ENCODE peak calls at places on chromosomes 5 and 9, in ten cellular contexts. F is NCI-H748 treated with DMSO at 0.1 percent for 48 hours; Z is activated CD8-positive, alpha-beta T cell treated with anti-CD3 and anti-CD28 coated beads for 36 hours; R is NCI-H460; H is stimulated activated CD8-positive, alpha-beta memory T cell treated with anti-CD3 and anti-CD28 coated beads, Interleukin-4, amount 100 ng/mL, for 48 hours; B is AG04450; N is activated CD4-positive, alpha-beta T cell treated with anti-CD3 and anti-CD28 coated beads, Interleukin-2, amount 50 U/mL, for 1 hour; D is choroid plexus epithelial cell; W is colonic mucosa; E is effector memory CD8-positive, alpha-beta T cell. V is an unnamed sample.

GRCh38 chr9:109190151-109190550 is 23.1 kb upstream of the FRRS1L start:
- DNase-seq in F (no peak), Z (no peak), R (no peak), H (no peak), B (no peak), N (no peak), D (peak; percentile 14), W (no peak), E (no peak), V (no peak)

GRCh38 chr9:34493972-34494535 is 28.7 kb downstream of the ENHO start:
- DNase-seq in F (no peak), Z (peak; percentile 50), R (peak; percentile 18), H (peak; percentile 65), B (no peak), N (peak; percentile 13), D (peak; percentile 61), W (no peak), E (no peak), V (no peak)

GRCh38 chr5:123367739-123368138 is 55.5 kb downstream of the CEP120 start:
- DNase-seq in F (peak; percentile 22), Z (no peak), R (peak; percentile 8), H (no peak), B (no peak), N (no peak), D (peak; percentile 45), W (no peak), E (no peak), V (no peak)

GRCh38 chr5:73607228-73607627 is 18.8 kb upstream of the ARHGEF28 start:
- DNase-seq in F (no peak), Z (no peak), R (no peak), H (no peak), B (no peak), N (no peak), D (no peak), W (no peak), E (no peak), V (no peak)

GRCh38 chr9:18393340-18394130 is 80.4 kb upstream of the ADAMTSL1 start:
- DNase-seq in F (peak; percentile 100), Z (no peak), R (peak; percentile 72), H (no peak), B (peak; percentile 53), N (no peak), D (peak; percentile 97), W (peak; percentile 81), E (no peak), V (no peak)

GRCh38 chr9:124357591-124358361 is 57.5 kb downstream of the PSMB7 start:
- DNase-seq in F (no peak), Z (no peak), R (no peak), H (no peak), B (no peak), N (no peak), D (peak; percentile 33), W (no peak), E (no peak), V (no peak)

GRCh38 chr5:109656829-109657228 is 32.9 kb upstream of the MAN2A1 start:
- DNase-seq in F (no peak), Z (peak; percentile 52), R (no peak), H (peak; percentile 46), B (no peak), N (peak; percentile 19), D (peak; percentile 80), W (peak; percentile 41), E (peak; percentile 11), V (no peak)

GRCh38 chr9:89461302-89461701 is 36.6 kb downstream of the SEMA4D start:
- DNase-seq in F (no peak), Z (peak; percentile 75), R (no peak), H (peak; percentile 64), B (peak; percentile 10), N (no peak), D (peak; percentile 55), W (no peak), E (no peak), V (no peak)

GRCh38 chr5:176810084-176810597 is at the start of gene UNC5A:
- DNase-seq in F (no peak), Z (peak; percentile 48), R (peak; percentile 34), H (peak; percentile 77), B (no peak), N (peak; percentile 38), D (peak; percentile 41), W (peak; percentile 31), E (peak; percentile 41), V (peak; percentile 17)

GRCh38 chr5:103407399-103407798 is 148.8 kb downstream of the MACIR start:
- DNase-seq in F (no peak), Z (no peak), R (no peak), H (no peak), B (no peak), N (no peak), D (peak; percentile 44), W (no peak), E (no peak), V (no peak)

GRCh38 chr5:58156354-58156753 is 303.5 kb downstream of the PLK2 start:
- DNase-seq in F (no peak), Z (no peak), R (peak; percentile 96), H (no peak), B (no peak), N (no peak), D (peak; percentile 5), W (no peak), E (no peak), V (no peak)

GRCh38 chr5:174559141-174559540 is 165.2 kb upstream of the MSX2 start:
- DNase-seq in F (no peak), Z (no peak), R (no peak), H (no peak), B (peak; percentile 83), N (no peak), D (peak; percentile 63), W (no peak), E (no peak), V (no peak)